ENCODE peak calls at places on chromosomes 3 and 15, in five cellular contexts. One of them, this sample, is unnamed.

GRCh38 chr15:77027697-77028450 is 32.9 kb downstream of the PSTPIP1 start:
- DNase-seq in trophoblast cell: no peak
- DNase-seq in H9: peak; percentile 75
- DNase-seq in mesenchymal stem cell: no peak
- DNase-seq in H1: peak; percentile 79
- DNase-seq in this sample: peak; percentile 40

GRCh38 chr3:4799266-4800256 is 179.7 kb upstream of the BHLHE40 start:
- DNase-seq in mesenchymal stem cell: no peak
- DNase-seq in H9: no peak
- DNase-seq in trophoblast cell: no peak
- DNase-seq in H1: no peak
- DNase-seq in this sample: no peak

GRCh38 chr3:3799173-3800075 is at the start of gene LRRN1:
- DNase-seq in trophoblast cell: no peak
- DNase-seq in H9: peak; percentile 94
- DNase-seq in H1: peak; percentile 88
- DNase-seq in mesenchymal stem cell: no peak
- DNase-seq in this sample: peak; percentile 90

GRCh38 chr15:69736161-69736560 is 283.5 kb downstream of the RPLP1 start:
- DNase-seq in H1: no peak
- DNase-seq in mesenchymal stem cell: no peak
- DNase-seq in H9: no peak
- DNase-seq in trophoblast cell: no peak
- DNase-seq in this sample: no peak

GRCh38 chr15:61415617-61416120 is 186.6 kb upstream of the RORA start:
- DNase-seq in H1: no peak
- DNase-seq in trophoblast cell: no peak
- DNase-seq in H9: no peak
- DNase-seq in mesenchymal stem cell: no peak
- DNase-seq in this sample: no peak

GRCh38 chr3:116111765-116112164 is 333.5 kb downstream of the LSAMP start:
- DNase-seq in H9: no peak
- DNase-seq in trophoblast cell: no peak
- DNase-seq in H1: no peak
- DNase-seq in mesenchymal stem cell: no peak
- DNase-seq in this sample: no peak

GRCh38 chr3:189186093-189186492 is 14.3 kb downstream of the TPRG1 start:
- DNase-seq in H1: no peak
- DNase-seq in mesenchymal stem cell: peak; percentile 16
- DNase-seq in H9: no peak
- DNase-seq in trophoblast cell: peak; percentile 28
- DNase-seq in this sample: no peak

GRCh38 chr3:155369735-155370134 is 76.3 kb upstream of the STRIT1 start:
- DNase-seq in trophoblast cell: no peak
- DNase-seq in mesenchymal stem cell: no peak
- DNase-seq in H1: no peak
- DNase-seq in H9: no peak
- DNase-seq in this sample: no peak

GRCh38 chr3:130424837-130425236 is 79.4 kb downstream of the COL6A5 start:
- DNase-seq in trophoblast cell: no peak
- DNase-seq in H1: no peak
- DNase-seq in H9: no peak
- DNase-seq in mesenchymal stem cell: no peak
- DNase-seq in this sample: no peak

GRCh38 chr15:53811530-53811929 is 52.1 kb upstream of the WDR72 start:
- DNase-seq in trophoblast cell: no peak
- DNase-seq in H1: no peak
- DNase-seq in mesenchymal stem cell: no peak
- DNase-seq in H9: no peak
- DNase-seq in this sample: no peak

GRCh38 chr3:150798122-150798618 is 35.2 kb upstream of the SIAH2 start:
- DNase-seq in trophoblast cell: peak; percentile 43
- DNase-seq in H1: no peak
- DNase-seq in mesenchymal stem cell: peak; percentile 6
- DNase-seq in H9: peak; percentile 38
- DNase-seq in this sample: no peak

GRCh38 chr3:46368569-46368968 is 2.2 kb upstream of the CCR5 start:
- DNase-seq in H1: peak; percentile 60
- DNase-seq in H9: peak; percentile 77
- DNase-seq in mesenchymal stem cell: peak; percentile 21
- DNase-seq in trophoblast cell: peak; percentile 69
- DNase-seq in this sample: no peak

GRCh38 chr3:27943106-27943505 is 221.0 kb upstream of the EOMES start:
- DNase-seq in H9: peak; percentile 64
- DNase-seq in trophoblast cell: no peak
- DNase-seq in H1: peak; percentile 55
- DNase-seq in mesenchymal stem cell: no peak
- DNase-seq in this sample: no peak

GRCh38 chr15:51348688-51349087 is 7.2 kb downstream of the GLDN start:
- DNase-seq in H9: no peak
- DNase-seq in H1: no peak
- DNase-seq in mesenchymal stem cell: no peak
- DNase-seq in trophoblast cell: no peak
- DNase-seq in this sample: no peak

GRCh38 chr3:189860296-189860695 is 229.1 kb downstream of the TP63 start:
- DNase-seq in trophoblast cell: no peak
- DNase-seq in mesenchymal stem cell: no peak
- DNase-seq in H1: no peak
- DNase-seq in H9: no peak
- DNase-seq in this sample: no peak

GRCh38 chr3:115852278-115852677 is 229.0 kb downstream of the GAP43 start:
- DNase-seq in trophoblast cell: no peak
- DNase-seq in H9: no peak
- DNase-seq in mesenchymal stem cell: no peak
- DNase-seq in H1: no peak
- DNase-seq in this sample: no peak

GRCh38 chr3:183428140-183429023 is at the start of gene MCF2L2:
- DNase-seq in mesenchymal stem cell: peak; percentile 48
- DNase-seq in H1: peak; percentile 84
- DNase-seq in H9: peak; percentile 78
- DNase-seq in trophoblast cell: no peak
- DNase-seq in this sample: peak; percentile 42

GRCh38 chr3:76438971-76439370 is 600.9 kb upstream of the ROBO2 start:
- DNase-seq in H9: no peak
- DNase-seq in mesenchymal stem cell: peak; percentile 42
- DNase-seq in H1: no peak
- DNase-seq in trophoblast cell: no peak
- DNase-seq in this sample: no peak

GRCh38 chr3:64533565-64534317 is 154.1 kb downstream of the ADAMTS9 start:
- DNase-seq in H1: peak; percentile 90
- DNase-seq in H9: peak; percentile 91
- DNase-seq in mesenchymal stem cell: peak; percentile 89
- DNase-seq in trophoblast cell: peak; percentile 71
- DNase-seq in this sample: peak; percentile 85

GRCh38 chr15:77507911-77508310 is 87.2 kb downstream of the HMG20A start:
- DNase-seq in H9: no peak
- DNase-seq in H1: no peak
- DNase-seq in trophoblast cell: no peak
- DNase-seq in mesenchymal stem cell: no peak
- DNase-seq in this sample: no peak

GRCh38 chr15:82999905-83000671 is 11.4 kb downstream of the C15orf40 start:
- DNase-seq in H1: peak; percentile 43
- DNase-seq in mesenchymal stem cell: peak; percentile 67
- DNase-seq in trophoblast cell: peak; percentile 8
- DNase-seq in H9: no peak
- DNase-seq in this sample: peak; percentile 12

GRCh38 chr3:122581622-122582021 is 4.2 kb downstream of the PARP15 start:
- DNase-seq in H1: no peak
- DNase-seq in mesenchymal stem cell: no peak
- DNase-seq in H9: no peak
- DNase-seq in trophoblast cell: no peak
- DNase-seq in this sample: no peak

GRCh38 chr3:133606342-133606741 is 32.9 kb downstream of the CDV3 start:
- DNase-seq in trophoblast cell: no peak
- DNase-seq in H9: no peak
- DNase-seq in H1: no peak
- DNase-seq in mesenchymal stem cell: no peak
- DNase-seq in this sample: no peak

GRCh38 chr3:45679805-45680204 is 9.4 kb upstream of the SACM1L start:
- DNase-seq in H9: no peak
- DNase-seq in mesenchymal stem cell: no peak
- DNase-seq in trophoblast cell: peak; percentile 21
- DNase-seq in H1: no peak
- DNase-seq in this sample: no peak

GRCh38 chr3:72141264-72141663 is 356.3 kb upstream of the PROK2 start:
- DNase-seq in H9: no peak
- DNase-seq in H1: no peak
- DNase-seq in mesenchymal stem cell: no peak
- DNase-seq in trophoblast cell: no peak
- DNase-seq in this sample: no peak

GRCh38 chr3:119600732-119601131 is 3.0 kb downstream of the PLA1A start:
- DNase-seq in mesenchymal stem cell: no peak
- DNase-seq in H1: peak; percentile 69
- DNase-seq in H9: peak; percentile 82
- DNase-seq in trophoblast cell: no peak
- DNase-seq in this sample: peak; percentile 8

GRCh38 chr15:64997911-64998310 is 8.2 kb upstream of the SPG21 start:
- DNase-seq in mesenchymal stem cell: no peak
- DNase-seq in trophoblast cell: no peak
- DNase-seq in H9: no peak
- DNase-seq in H1: no peak
- DNase-seq in this sample: no peak

GRCh38 chr15:35932541-35932940 is 386.6 kb upstream of the DPH6 start:
- DNase-seq in H1: no peak
- DNase-seq in H9: no peak
- DNase-seq in mesenchymal stem cell: no peak
- DNase-seq in trophoblast cell: no peak
- DNase-seq in this sample: no peak

GRCh38 chr15:80480909-80481308 is 76.7 kb downstream of the ARNT2 start:
- DNase-seq in H9: peak; percentile 44
- DNase-seq in mesenchymal stem cell: peak; percentile 90
- DNase-seq in H1: no peak
- DNase-seq in trophoblast cell: peak; percentile 84
- DNase-seq in this sample: no peak

GRCh38 chr15:36370735-36371115 is 208.7 kb upstream of the CDIN1 start:
- DNase-seq in mesenchymal stem cell: peak; percentile 62
- DNase-seq in H9: no peak
- DNase-seq in trophoblast cell: peak; percentile 1
- DNase-seq in H1: no peak
- DNase-seq in this sample: no peak

DNA sequence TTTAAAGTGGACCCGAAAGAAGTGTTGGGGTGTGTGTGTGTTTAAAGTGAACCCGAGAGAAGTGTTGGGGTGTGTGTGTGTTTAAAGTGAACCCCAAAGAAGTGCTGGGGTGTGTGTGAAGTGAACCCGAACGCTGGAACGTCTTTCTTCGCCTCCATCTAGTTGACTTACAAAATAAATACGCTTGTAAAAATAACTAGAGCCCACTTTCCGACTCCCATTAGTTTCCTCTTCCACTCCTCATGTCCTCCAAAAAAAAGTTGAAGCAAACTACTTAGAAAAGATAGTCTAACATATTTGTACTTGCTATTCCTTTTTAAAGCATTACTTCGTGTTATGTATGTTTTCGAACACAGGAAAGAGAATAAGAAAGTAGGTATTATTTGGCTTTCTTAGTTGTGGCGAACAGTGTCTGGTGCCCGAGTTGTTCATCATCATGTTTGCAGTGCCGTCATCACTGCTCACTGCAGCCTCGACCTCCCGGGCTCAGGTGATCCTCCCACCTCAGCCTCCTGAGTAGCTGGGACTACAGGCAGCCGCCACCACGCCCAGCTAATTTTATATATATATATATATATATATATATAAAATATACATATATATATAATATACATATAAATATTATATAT is 1.1 kb downstream of the LRCH3 start:
- DNase-seq in trophoblast cell: no peak
- DNase-seq in H9: no peak
- DNase-seq in mesenchymal stem cell: no peak
- DNase-seq in H1: no peak
- DNase-seq in this sample: no peak
- H2BK12ac ChIP-seq in trophoblast cell: no peak overlapping the region
- H2BK12ac ChIP-seq in H9: no peak overlapping the region
- H2BK12ac ChIP-seq in mesenchymal stem cell: peak overlapping the region; percentile 78
- H2BK12ac ChIP-seq in H1: no peak overlapping the region
- H2BK12ac ChIP-seq in this sample: no peak overlapping the region

GRCh38 chr3:173547070-173547469 is 149.5 kb downstream of the NLGN1 start:
- DNase-seq in trophoblast cell: no peak
- DNase-seq in H1: no peak
- DNase-seq in mesenchymal stem cell: no peak
- DNase-seq in H9: no peak
- DNase-seq in this sample: no peak
- H2BK12ac ChIP-seq in trophoblast cell: no peak overlapping the region
- H2BK12ac ChIP-seq in H1: no peak overlapping the region
- H2BK12ac ChIP-seq in mesenchymal stem cell: no peak overlapping the region
- H2BK12ac ChIP-seq in H9: no peak overlapping the region
- H2BK12ac ChIP-seq in this sample: no peak overlapping the region

DNA sequence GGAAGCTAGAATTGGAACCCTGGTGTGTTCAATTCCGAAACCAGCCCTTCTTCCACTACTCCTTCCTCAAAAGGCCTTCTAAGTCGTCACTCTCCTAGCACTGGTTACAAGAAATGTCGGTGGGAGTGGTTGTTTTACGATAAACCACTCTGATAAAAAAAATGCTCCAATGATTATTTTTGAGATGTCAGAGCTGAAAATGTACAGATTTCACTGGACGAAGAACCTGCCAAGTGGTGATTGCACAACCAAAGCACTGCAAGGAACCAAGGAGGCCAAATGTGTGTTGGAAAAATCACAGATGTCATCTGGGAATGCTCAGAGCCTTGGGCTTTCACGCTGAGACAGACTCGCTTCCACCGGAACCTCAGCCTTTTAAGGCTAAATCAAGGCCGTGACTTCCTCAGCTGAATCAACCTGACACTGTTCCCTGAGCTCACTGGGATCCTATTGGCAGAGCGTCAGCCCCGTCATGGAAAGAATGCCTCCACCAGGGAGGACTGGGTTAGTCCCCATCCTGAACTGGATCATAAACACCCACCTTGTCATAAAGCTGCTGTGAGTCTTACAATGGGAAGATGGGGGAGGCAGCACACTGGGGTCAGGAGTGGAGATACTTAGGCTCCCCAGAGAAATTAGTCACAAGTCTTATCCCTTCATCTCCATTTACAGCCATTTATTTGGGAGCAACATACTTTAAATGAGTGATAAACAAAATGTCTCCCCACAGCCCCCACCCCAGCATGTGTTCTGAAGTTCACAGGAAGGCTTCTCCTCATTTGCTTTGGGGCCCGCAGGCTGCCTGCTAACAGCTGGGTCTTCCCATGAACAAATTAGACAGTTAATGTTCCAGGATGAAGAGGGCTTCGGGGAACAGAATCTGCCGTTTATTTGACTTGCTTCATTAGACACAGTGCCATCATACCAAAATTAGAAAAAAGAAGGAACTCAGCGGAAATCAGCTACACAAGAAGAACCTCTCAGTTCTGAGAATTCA is 107.9 kb upstream of the THBS1 start:
- DNase-seq in mesenchymal stem cell: peak; percentile 100
- DNase-seq in H9: no peak
- DNase-seq in H1: no peak
- DNase-seq in trophoblast cell: no peak
- DNase-seq in this sample: no peak
- H2BK12ac ChIP-seq in mesenchymal stem cell: no peak overlapping the region
- H2BK12ac ChIP-seq in H9: no peak overlapping the region
- H2BK12ac ChIP-seq in H1: no peak overlapping the region
- H2BK12ac ChIP-seq in trophoblast cell: peak overlapping the region; percentile 5
- H2BK12ac ChIP-seq in this sample: no peak overlapping the region

GRCh38 chr3:19920401-19921075 is 13.5 kb downstream of the EFHB start:
- DNase-seq in trophoblast cell: no peak
- DNase-seq in H9: no peak
- DNase-seq in H1: no peak
- DNase-seq in mesenchymal stem cell: no peak
- DNase-seq in this sample: no peak

GRCh38 chr3:19911452-19911851 is 22.6 kb downstream of the EFHB start:
- DNase-seq in mesenchymal stem cell: no peak
- DNase-seq in H1: no peak
- DNase-seq in trophoblast cell: no peak
- DNase-seq in H9: no peak
- DNase-seq in this sample: no peak

GRCh38 chr3:19917167-19917566 is 16.9 kb downstream of the EFHB start:
- DNase-seq in trophoblast cell: no peak
- DNase-seq in H1: no peak
- DNase-seq in mesenchymal stem cell: no peak
- DNase-seq in H9: no peak
- DNase-seq in this sample: no peak
- H2BK12ac ChIP-seq in trophoblast cell: no peak overlapping the region
- H2BK12ac ChIP-seq in H1: no peak overlapping the region
- H2BK12ac ChIP-seq in mesenchymal stem cell: no peak overlapping the region
- H2BK12ac ChIP-seq in H9: no peak overlapping the region
- H2BK12ac ChIP-seq in this sample: no peak overlapping the region